ENCODE peak calls at places on chromosome 1, in seven cellular contexts. O is Right ventricle myocardium superior; K is HuH-7.5; Q is stimulated activated naive B cell treated with anti-CD40 and anti-IgM and Interleukin-4, amounts not matched to agents 10 μg/mL and 1 μg/mL and 100 μg/mL, for 72 hours; V is PC-9; E is T follicular helper cell; W is left cardiac atrium. L is an unnamed sample.

GRCh38 chr1:116763787-116764465 is 9.7 kb downstream of the CD2 start:
- DNase-seq in O (no peak), E (peak), Q (no peak), W (no peak), V (no peak), K (peak), L (peak)

GRCh38 chr1:91813813-91814212 is 72.1 kb downstream of the TGFBR3 start:
- DNase-seq in E (no peak), O (no peak), K (no peak), W (no peak), V (no peak), Q (no peak), L (peak)

GRCh38 chr1:226737819-226738420 is 1.2 kb downstream of the ITPKB start:
- DNase-seq in Q (no peak), V (no peak), K (no peak), O (peak), W (peak), E (no peak), L (peak)

GRCh38 chr1:31183927-31184554 is 55.6 kb downstream of the NKAIN1 start:
- DNase-seq in E (no peak), Q (peak), W (no peak), K (peak), O (no peak), V (no peak), L (peak)

GRCh38 chr1:44660176-44660575 is 14.1 kb downstream of the TMEM53 start:
- DNase-seq in E (no peak), W (peak), V (peak), O (peak), Q (no peak), K (no peak), L (peak)

GRCh38 chr1:193448682-193449461 is 262.5 kb upstream of the B3GALT2 start:
- DNase-seq in K (no peak), Q (peak), E (no peak), O (no peak), V (no peak), W (no peak), L (no peak)

GRCh38 chr1:103170608-103171007 is 62.3 kb upstream of the COL11A1 start:
- DNase-seq in V (no peak), W (no peak), E (no peak), K (no peak), Q (no peak), O (no peak), L (no peak)

GRCh38 chr1:15937706-15938168 is 38.2 kb downstream of the ZBTB17 start:
- DNase-seq in Q (no peak), W (no peak), E (no peak), K (no peak), V (no peak), O (no peak), L (peak)

GRCh38 chr1:226216056-226216455 is 7.4 kb upstream of the MIXL1 start:
- DNase-seq in O (no peak), V (no peak), Q (no peak), W (no peak), K (no peak), E (no peak), L (no peak)

GRCh38 chr1:113946668-113947387 is 17.7 kb downstream of the HIPK1 start:
- DNase-seq in E (no peak), Q (no peak), W (no peak), K (no peak), V (no peak), O (no peak), L (peak)

GRCh38 chr1:64290420-64290819 is 87.0 kb downstream of the UBE2U start:
- DNase-seq in V (no peak), K (no peak), Q (no peak), W (no peak), E (no peak), O (no peak), L (no peak)

GRCh38 chr1:53334781-53335180 is 6.9 kb upstream of the LRP8 start:
- DNase-seq in K (no peak), O (no peak), V (no peak), E (no peak), Q (no peak), W (no peak), L (no peak)

GRCh38 chr1:227759345-227760300 is 24.4 kb downstream of the SNAP47 start:
- DNase-seq in K (no peak), Q (no peak), E (no peak), V (peak), W (no peak), O (peak), L (peak)

GRCh38 chr1:204127597-204128242 is 24.1 kb downstream of the ETNK2 start:
- DNase-seq in V (peak), Q (no peak), W (peak), K (peak), E (no peak), O (peak), L (peak)

GRCh38 chr1:52668711-52669110 is 29.4 kb downstream of the COA7 start:
- DNase-seq in V (peak), K (no peak), W (no peak), E (no peak), O (no peak), Q (no peak), L (no peak)

GRCh38 chr1:167713330-167714081 is 8.3 kb upstream of the MPZL1 start:
- DNase-seq in E (no peak), Q (no peak), W (no peak), K (peak), O (peak), V (no peak), L (peak)

GRCh38 chr1:230915079-230915478 is 46.8 kb upstream of the C1orf198 start:
- DNase-seq in E (no peak), K (no peak), W (no peak), Q (no peak), V (no peak), O (no peak), L (no peak)

L was measured in dermis blood vessel endothelial cell.